ENCODE peak calls at places on chromosome 22, in eight cellular contexts. B is colonic mucosa, R is AG04450, A is heart left ventricle, J is A549, T is psoas muscle, C is dorsolateral prefrontal cortex, F is spleen. N is an unnamed sample.

GRCh38 chr22:47374273-47374771 is 611.9 kb downstream of the TBC1D22A start:
- DNase-seq in B (no peak), R (no peak), A (no peak), J (no peak), T (no peak), C (peak), F (peak), N (peak)

GRCh38 chr22:35377735-35378134 is 3.2 kb upstream of the HMOX1 start:
- DNase-seq in B (no peak), R (no peak), A (no peak), J (no peak), T (no peak), C (no peak), F (no peak), N (no peak)

GRCh38 chr22:24506802-24507438 is 11.8 kb downstream of the UPB1 start:
- DNase-seq in B (no peak), R (no peak), A (no peak), J (peak), T (no peak), C (no peak), F (no peak), N (no peak)

GRCh38 chr22:42676059-42676607 is 26.9 kb upstream of the CYB5R3 start:
- DNase-seq in B (no peak), R (no peak), A (no peak), J (no peak), T (no peak), C (no peak), F (no peak), N (no peak)

GRCh38 chr22:40179535-40179934 is 1.8 kb downstream of the TNRC6B start:
- DNase-seq in B (no peak), R (no peak), A (no peak), J (no peak), T (no peak), C (no peak), F (no peak), N (no peak)

GRCh38 chr22:20315337-20316216 is 4.3 kb downstream of the DGCR6L start:
- DNase-seq in B (peak), R (no peak), A (no peak), J (no peak), T (no peak), C (no peak), F (peak), N (peak)

GRCh38 chr22:47276219-47276843 is 513.9 kb downstream of the TBC1D22A start:
- DNase-seq in B (no peak), R (no peak), A (no peak), J (no peak), T (no peak), C (no peak), F (peak), N (peak)

GRCh38 chr22:36454916-36455570 is 26.4 kb downstream of the TXN2 start:
- DNase-seq in B (peak), R (peak), A (peak), J (peak), T (peak), C (peak), F (peak), N (peak)

GRCh38 chr22:28019881-28020861 is 101.1 kb upstream of the PITPNB start:
- DNase-seq in B (peak), R (no peak), A (peak), J (peak), T (peak), C (peak), F (peak), N (peak)

GRCh38 chr22:40044870-40045834 is 50.4 kb downstream of the FAM83F start:
- DNase-seq in B (peak), R (no peak), A (peak), J (peak), T (peak), C (no peak), F (peak), N (peak)

GRCh38 chr22:25900880-25901279 is 158.9 kb downstream of the MYO18B start:
- DNase-seq in B (no peak), R (no peak), A (no peak), J (no peak), T (peak), C (peak), F (no peak), N (no peak)

GRCh38 chr22:43094085-43094484 is 4.9 kb upstream of the TTLL1 start:
- DNase-seq in B (peak), R (no peak), A (peak), J (no peak), T (no peak), C (no peak), F (no peak), N (no peak)

GRCh38 chr22:47012589-47013365 is 250.3 kb downstream of the TBC1D22A start:
- DNase-seq in B (no peak), R (peak), A (no peak), J (no peak), T (no peak), C (no peak), F (no peak), N (no peak)

GRCh38 chr22:36816635-36817428 is at the start of gene PVALB:
- DNase-seq in B (no peak), R (no peak), A (peak), J (peak), T (no peak), C (no peak), F (no peak), N (no peak)

GRCh38 chr22:35477911-35478582 is 62.6 kb upstream of the RASD2 start:
- DNase-seq in B (peak), R (peak), A (peak), J (peak), T (peak), C (no peak), F (no peak), N (no peak)

GRCh38 chr22:20186183-20186870 is 35.5 kb upstream of the CCDC188 start:
- DNase-seq in B (no peak), R (no peak), A (no peak), J (no peak), T (no peak), C (no peak), F (no peak), N (no peak)

GRCh38 chr22:29078869-29079207 is 6.0 kb downstream of the KREMEN1 start:
- DNase-seq in B (no peak), R (no peak), A (no peak), J (no peak), T (no peak), C (no peak), F (no peak), N (no peak)

GRCh38 chr22:31537019-31537535 is 40.7 kb downstream of the SFI1 start:
- DNase-seq in B (no peak), R (no peak), A (no peak), J (no peak), T (no peak), C (no peak), F (no peak), N (no peak)
- H3K27ac ChIP-seq in B (no peak), R (no peak), A (no peak), J (no peak), T (no peak), C (no peak), F (no peak), N (no peak)

GRCh38 chr22:30743257-30744020 is 48.8 kb downstream of the OSBP2 start:
- DNase-seq in B (no peak), R (no peak), A (no peak), J (no peak), T (no peak), C (no peak), F (no peak), N (peak)
- H3K27ac ChIP-seq in B (no peak), R (no peak), A (no peak), J (no peak), T (no peak), C (no peak), F (no peak), N (no peak)

DNA sequence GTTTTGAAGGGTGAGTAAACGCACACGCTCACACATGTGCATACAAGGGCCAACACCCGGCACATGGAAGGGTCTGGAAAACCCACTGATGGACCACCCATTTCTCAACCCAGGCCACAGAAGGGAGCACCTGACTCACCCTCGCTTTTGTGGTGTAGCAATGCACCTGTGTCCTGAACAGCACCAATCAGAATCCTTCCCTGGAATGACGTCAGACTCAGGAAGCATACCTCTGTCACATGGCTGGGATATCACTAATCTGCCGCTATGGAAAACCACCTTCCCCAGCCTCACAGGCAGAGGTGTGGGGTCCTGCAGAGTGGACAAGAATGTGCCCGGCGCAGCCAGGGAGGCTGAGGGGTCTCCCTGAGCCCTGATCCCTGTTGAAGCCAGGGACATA is 9.0 kb upstream of the OSM start:
- DNase-seq in B (no peak), R (no peak), A (no peak), J (no peak), T (no peak), C (no peak), F (no peak), N (no peak)
- H3K27ac ChIP-seq in B (no peak), R (no peak), A (no peak), J (no peak), T (no peak), C (no peak), F (no peak), N (no peak)

DNA sequence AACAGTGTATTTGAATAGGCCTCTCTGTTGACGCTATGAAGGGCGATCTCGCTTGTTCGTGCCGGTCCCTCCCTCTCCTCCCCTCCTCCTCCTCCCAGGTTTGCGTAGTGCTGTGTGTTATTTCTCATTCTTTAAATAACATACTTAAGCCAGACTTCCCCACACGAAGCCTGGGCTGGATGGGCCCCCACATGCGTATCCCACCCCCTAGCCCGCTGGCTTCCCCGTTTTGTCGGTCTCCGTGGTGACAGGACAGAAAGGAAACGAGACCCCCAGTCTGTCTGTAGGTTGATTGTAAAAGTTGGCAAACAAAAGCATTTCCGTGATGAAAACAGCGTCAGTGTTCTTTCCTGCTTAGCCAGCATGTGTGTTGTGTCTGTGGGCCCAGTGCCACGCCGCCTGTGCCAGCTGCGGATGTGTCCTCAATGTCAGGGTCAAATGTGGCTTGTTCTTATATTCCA is 27.3 kb downstream of the FAM118A start:
- DNase-seq in B (peak), R (no peak), A (peak), J (no peak), T (peak), C (peak), F (peak), N (peak)
- H3K27ac ChIP-seq in B (no peak), R (no peak), A (peak), J (no peak), T (peak), C (peak), F (no peak), N (peak)

GRCh38 chr22:32839776-32840571 is 38.5 kb downstream of the TIMP3 start:
- DNase-seq in B (no peak), R (no peak), A (peak), J (no peak), T (no peak), C (no peak), F (no peak), N (no peak)
- H3K27ac ChIP-seq in B (no peak), R (no peak), A (peak), J (no peak), T (peak), C (peak), F (no peak), N (peak)

DNA sequence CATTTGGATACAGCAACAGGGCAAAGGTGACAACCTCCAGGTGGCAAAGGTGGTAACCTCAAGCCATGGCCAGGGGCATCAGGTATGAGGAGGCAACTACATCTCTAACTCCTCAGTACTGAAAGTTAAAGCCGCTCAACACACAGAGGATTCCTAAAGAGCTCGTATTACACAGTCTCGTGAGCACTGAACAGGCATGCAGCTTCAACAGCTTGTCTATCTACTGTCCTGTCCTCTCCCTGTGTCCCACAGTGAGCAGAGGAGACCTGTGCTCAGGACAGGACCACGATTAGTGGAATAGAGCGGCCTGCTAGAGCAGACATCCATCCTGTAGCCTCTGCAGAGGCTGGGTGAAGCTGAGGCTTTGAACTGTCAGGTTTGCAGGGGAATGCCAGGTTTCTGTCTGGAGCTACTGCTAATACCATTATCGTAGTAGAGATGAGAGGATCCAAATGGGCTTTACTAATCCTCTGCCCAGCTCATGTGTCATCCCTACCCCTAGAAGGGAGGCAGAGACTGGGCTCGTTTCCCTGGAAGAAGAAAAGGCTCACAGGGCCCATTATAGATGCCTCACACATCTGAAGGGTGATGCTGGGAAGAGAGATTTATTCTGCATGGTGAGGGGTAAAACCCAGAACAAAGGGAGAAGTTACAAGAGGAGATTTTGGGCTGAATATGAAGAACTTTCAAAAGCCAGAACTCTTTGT is 415.2 kb downstream of the LARGE1 start:
- DNase-seq in B (no peak), R (no peak), A (no peak), J (no peak), T (no peak), C (no peak), F (no peak), N (no peak)
- H3K27ac ChIP-seq in B (no peak), R (peak), A (no peak), J (no peak), T (no peak), C (no peak), F (no peak), N (no peak)